ENCODE peak calls at places on chromosomes 16 and 17, in seven cellular contexts. P, F, I, R, Y, G and Z are unnamed samples.

GRCh38 chr17:31559647-31560501 is 168.4 kb downstream of the RAB11FIP4 start:
- DNase-seq in F (no peak), R (no peak), Y (no peak), P (no peak), G (no peak), I (no peak), Z (no peak)

GRCh38 chr17:77498056-77498785 is 357.5 kb downstream of the SEC14L1 start:
- DNase-seq in F (no peak), P (no peak), I (no peak), R (no peak), Y (no peak), G (no peak), Z (no peak)

GRCh38 chr17:74768069-74768762 is 7.9 kb downstream of the NAT9 start:
- DNase-seq in P (no peak), I (no peak), F (no peak), Y (peak), R (no peak), G (no peak), Z (peak)

GRCh38 chr17:74369221-74369620 is 1.9 kb downstream of the GPR142 start:
- DNase-seq in Y (no peak), I (peak), F (no peak), P (peak), G (peak), R (peak), Z (no peak)

GRCh38 chr17:17258998-17259397 is 22.0 kb upstream of the FLCN start:
- DNase-seq in F (no peak), I (no peak), G (no peak), P (no peak), Y (peak), R (no peak), Z (no peak)

GRCh38 chr16:47162670-47163420 is 19.1 kb upstream of the NETO2 start:
- DNase-seq in Y (no peak), R (no peak), F (no peak), I (no peak), G (no peak), P (no peak), Z (no peak)

GRCh38 chr17:64499805-64500486 is 3.1 kb upstream of the POLG2 start:
- DNase-seq in G (no peak), P (no peak), I (no peak), F (no peak), Y (no peak), R (no peak), Z (no peak)

GRCh38 chr17:58932956-58933355 is 173.7 kb downstream of the TRIM37 start:
- DNase-seq in I (no peak), G (no peak), R (no peak), Y (no peak), F (no peak), P (no peak), Z (no peak)

GRCh38 chr17:48043171-48043570 is 5.0 kb upstream of the NFE2L1 start:
- DNase-seq in F (no peak), P (no peak), G (no peak), Y (no peak), R (no peak), I (no peak), Z (no peak)

GRCh38 chr17:26774291-26775218 is 519.4 kb upstream of the WSB1 start:
- DNase-seq in G (no peak), F (no peak), I (no peak), Y (no peak), R (no peak), P (no peak), Z (no peak)

GRCh38 chr17:47819475-47819874 is 2.1 kb downstream of the OSBPL7 start:
- DNase-seq in P (no peak), R (no peak), F (no peak), G (no peak), I (no peak), Y (no peak), Z (no peak)

GRCh38 chr17:82120148-82120547 is 22.1 kb upstream of the FASN start:
- DNase-seq in P (no peak), R (no peak), G (no peak), I (no peak), Y (no peak), F (no peak), Z (peak)

GRCh38 chr17:17096438-17097178 is 54.4 kb downstream of the MPRIP start:
- DNase-seq in I (no peak), Y (no peak), P (no peak), G (no peak), F (peak), R (no peak), Z (no peak)

GRCh38 chr17:21452377-21453143 is 76.4 kb downstream of the KCNJ12 start:
- DNase-seq in F (peak), G (no peak), R (peak), Y (peak), P (peak), I (no peak), Z (peak)

GRCh38 chr16:86220552-86220951 is 289.8 kb upstream of the FOXF1 start:
- DNase-seq in Y (no peak), P (no peak), F (no peak), I (no peak), R (no peak), G (no peak), Z (no peak)

GRCh38 chr17:7850118-7850504 is 4.8 kb upstream of the TMEM88 start:
- DNase-seq in I (no peak), G (no peak), R (no peak), Y (no peak), F (no peak), P (no peak), Z (no peak)

GRCh38 chr17:60089097-60089844 is 10.6 kb upstream of the HEATR6 start:
- DNase-seq in Y (no peak), R (no peak), I (no peak), P (no peak), G (no peak), F (no peak), Z (no peak)

GRCh38 chr17:41284546-41284945 is 9.0 kb downstream of the KRTAP9-7 start:
- DNase-seq in G (no peak), P (no peak), Y (no peak), R (no peak), F (no peak), I (no peak), Z (no peak)

GRCh38 chr17:40318835-40319332 is 9.9 kb downstream of the RARA start:
- DNase-seq in F (no peak), Y (no peak), R (peak), I (no peak), G (no peak), P (no peak), Z (no peak)

GRCh38 chr16:23207485-23207884 is 24.9 kb downstream of the SCNN1G start:
- DNase-seq in P (no peak), Y (no peak), R (no peak), G (no peak), I (no peak), F (no peak), Z (no peak)